ENCODE peak calls at places on chromosomes 7 and 10, in six cellular contexts. One of them, this sample, is unnamed.

GRCh38 chr10:12390733-12391132 is 41.4 kb downstream of the CAMK1D start:
- DNase-seq in mesenchymal stem cell: no peak
- DNase-seq in IMR-90: peak; percentile 54
- DNase-seq in H1: no peak
- DNase-seq in mesendoderm: no peak
- DNase-seq in neuronal stem cell: no peak
- DNase-seq in this sample: no peak

GRCh38 chr10:93437000-93437945 is 44.9 kb downstream of the MYOF start:
- DNase-seq in IMR-90: peak; percentile 99
- DNase-seq in neuronal stem cell: no peak
- DNase-seq in H1: peak; percentile 68
- DNase-seq in mesendoderm: peak; percentile 98
- DNase-seq in mesenchymal stem cell: peak; percentile 100
- DNase-seq in this sample: peak; percentile 75

GRCh38 chr7:70542750-70543376 is 589.1 kb upstream of the GALNT17 start:
- DNase-seq in mesendoderm: no peak
- DNase-seq in mesenchymal stem cell: no peak
- DNase-seq in H1: no peak
- DNase-seq in IMR-90: no peak
- DNase-seq in neuronal stem cell: no peak
- DNase-seq in this sample: no peak

GRCh38 chr10:8037941-8038894 is 16.3 kb upstream of the GATA3 start:
- DNase-seq in H1: no peak
- DNase-seq in mesendoderm: peak; percentile 47
- DNase-seq in mesenchymal stem cell: no peak
- DNase-seq in IMR-90: no peak
- DNase-seq in neuronal stem cell: peak; percentile 18
- DNase-seq in this sample: no peak

GRCh38 chr7:11206131-11206921 is 232.7 kb downstream of the PHF14 start:
- DNase-seq in H1: no peak
- DNase-seq in neuronal stem cell: no peak
- DNase-seq in IMR-90: no peak
- DNase-seq in mesenchymal stem cell: no peak
- DNase-seq in mesendoderm: no peak
- DNase-seq in this sample: no peak

GRCh38 chr7:51255536-51256243 is 60.9 kb downstream of the COBL start:
- DNase-seq in neuronal stem cell: no peak
- DNase-seq in mesendoderm: peak; percentile 75
- DNase-seq in IMR-90: no peak
- DNase-seq in mesenchymal stem cell: no peak
- DNase-seq in H1: no peak
- DNase-seq in this sample: no peak

GRCh38 chr10:28280652-28281051 is 22.2 kb downstream of the MPP7 start:
- DNase-seq in neuronal stem cell: no peak
- DNase-seq in mesendoderm: no peak
- DNase-seq in mesenchymal stem cell: no peak
- DNase-seq in IMR-90: peak; percentile 51
- DNase-seq in H1: no peak
- DNase-seq in this sample: no peak

GRCh38 chr10:132677096-132677904 is 108.6 kb downstream of the NKX6-2 start:
- DNase-seq in IMR-90: no peak
- DNase-seq in mesendoderm: no peak
- DNase-seq in H1: no peak
- DNase-seq in neuronal stem cell: no peak
- DNase-seq in mesenchymal stem cell: no peak
- DNase-seq in this sample: peak; percentile 13

GRCh38 chr7:12637819-12638592 is 49.4 kb upstream of the ARL4A start:
- DNase-seq in H1: no peak
- DNase-seq in mesendoderm: no peak
- DNase-seq in neuronal stem cell: no peak
- DNase-seq in IMR-90: peak; percentile 44
- DNase-seq in mesenchymal stem cell: no peak
- DNase-seq in this sample: no peak

GRCh38 chr7:63117-63480 is 129.3 kb upstream of the FAM20C start:
- DNase-seq in neuronal stem cell: no peak
- DNase-seq in mesendoderm: no peak
- DNase-seq in mesenchymal stem cell: no peak
- DNase-seq in IMR-90: no peak
- DNase-seq in H1: no peak
- DNase-seq in this sample: no peak

GRCh38 chr7:151472644-151473380 is 32.9 kb upstream of the CRYGN start:
- DNase-seq in mesendoderm: no peak
- DNase-seq in mesenchymal stem cell: no peak
- DNase-seq in H1: no peak
- DNase-seq in IMR-90: no peak
- DNase-seq in neuronal stem cell: no peak
- DNase-seq in this sample: no peak

GRCh38 chr10:22308390-22308789 is 7.8 kb upstream of the COMMD3 start:
- DNase-seq in mesendoderm: no peak
- DNase-seq in H1: no peak
- DNase-seq in neuronal stem cell: no peak
- DNase-seq in mesenchymal stem cell: peak; percentile 33
- DNase-seq in IMR-90: peak; percentile 53
- DNase-seq in this sample: no peak

GRCh38 chr7:1693991-1694524 is 24.0 kb downstream of the ELFN1 start:
- DNase-seq in neuronal stem cell: peak; percentile 88
- DNase-seq in mesendoderm: peak; percentile 95
- DNase-seq in H1: peak; percentile 88
- DNase-seq in mesenchymal stem cell: peak; percentile 6
- DNase-seq in IMR-90: peak; percentile 65
- DNase-seq in this sample: peak; percentile 93

GRCh38 chr10:43218206-43218950 is 48.5 kb downstream of the RASGEF1A start:
- DNase-seq in mesenchymal stem cell: no peak
- DNase-seq in IMR-90: no peak
- DNase-seq in mesendoderm: no peak
- DNase-seq in H1: no peak
- DNase-seq in neuronal stem cell: no peak
- DNase-seq in this sample: no peak

GRCh38 chr10:24908793-24909423 is 43.5 kb downstream of the PRTFDC1 start:
- DNase-seq in neuronal stem cell: no peak
- DNase-seq in mesenchymal stem cell: peak; percentile 82
- DNase-seq in mesendoderm: no peak
- DNase-seq in H1: no peak
- DNase-seq in IMR-90: peak; percentile 89
- DNase-seq in this sample: no peak

GRCh38 chr10:9294132-9294663 is 1239.7 kb downstream of the GATA3 start:
- DNase-seq in mesendoderm: no peak
- DNase-seq in neuronal stem cell: no peak
- DNase-seq in mesenchymal stem cell: no peak
- DNase-seq in H1: no peak
- DNase-seq in IMR-90: no peak
- DNase-seq in this sample: no peak

GRCh38 chr10:55370021-55370420 is 569.0 kb upstream of the PCDH15 start:
- DNase-seq in H1: no peak
- DNase-seq in mesenchymal stem cell: peak; percentile 75
- DNase-seq in mesendoderm: no peak
- DNase-seq in neuronal stem cell: peak; percentile 20
- DNase-seq in IMR-90: no peak
- DNase-seq in this sample: no peak

GRCh38 chr7:133299620-133300019 is 46.7 kb downstream of the EXOC4 start:
- DNase-seq in IMR-90: no peak
- DNase-seq in neuronal stem cell: no peak
- DNase-seq in mesenchymal stem cell: no peak
- DNase-seq in mesendoderm: peak; percentile 42
- DNase-seq in H1: no peak
- DNase-seq in this sample: no peak

GRCh38 chr10:3775671-3776551 is 9.1 kb downstream of the KLF6 start:
- DNase-seq in H1: peak; percentile 56
- DNase-seq in mesenchymal stem cell: peak; percentile 76
- DNase-seq in IMR-90: peak; percentile 67
- DNase-seq in mesendoderm: peak; percentile 93
- DNase-seq in neuronal stem cell: no peak
- DNase-seq in this sample: peak; percentile 71

GRCh38 chr7:1271656-1272055 is 39.0 kb downstream of the UNCX start:
- DNase-seq in mesendoderm: no peak
- DNase-seq in IMR-90: no peak
- DNase-seq in H1: no peak
- DNase-seq in mesenchymal stem cell: no peak
- DNase-seq in neuronal stem cell: no peak
- DNase-seq in this sample: no peak

GRCh38 chr7:140475747-140476333 is 3.5 kb downstream of the MKRN1 start:
- DNase-seq in mesendoderm: peak; percentile 66
- DNase-seq in mesenchymal stem cell: peak; percentile 58
- DNase-seq in IMR-90: peak; percentile 41
- DNase-seq in neuronal stem cell: no peak
- DNase-seq in H1: no peak
- DNase-seq in this sample: no peak

GRCh38 chr7:94481246-94481645 is 28.4 kb upstream of the CASD1 start:
- DNase-seq in mesendoderm: no peak
- DNase-seq in IMR-90: no peak
- DNase-seq in neuronal stem cell: no peak
- DNase-seq in mesenchymal stem cell: no peak
- DNase-seq in H1: no peak
- DNase-seq in this sample: no peak

GRCh38 chr7:27526991-27527722 is 135.5 kb downstream of the HIBADH start:
- DNase-seq in mesenchymal stem cell: no peak
- DNase-seq in H1: no peak
- DNase-seq in IMR-90: no peak
- DNase-seq in mesendoderm: no peak
- DNase-seq in neuronal stem cell: no peak
- DNase-seq in this sample: no peak

GRCh38 chr10:46294641-46295230 is 7.9 kb downstream of the ANTXRL start:
- DNase-seq in H1: no peak
- DNase-seq in neuronal stem cell: no peak
- DNase-seq in mesendoderm: no peak
- DNase-seq in IMR-90: no peak
- DNase-seq in mesenchymal stem cell: no peak
- DNase-seq in this sample: peak; percentile 12

GRCh38 chr10:123998197-123999141 is 94.9 kb downstream of the CHST15 start:
- DNase-seq in H1: no peak
- DNase-seq in IMR-90: no peak
- DNase-seq in mesenchymal stem cell: no peak
- DNase-seq in neuronal stem cell: no peak
- DNase-seq in mesendoderm: no peak
- DNase-seq in this sample: no peak

GRCh38 chr7:67105382-67105781 is 108.7 kb downstream of the TYW1 start:
- DNase-seq in mesendoderm: no peak
- DNase-seq in H1: no peak
- DNase-seq in mesenchymal stem cell: peak; percentile 81
- DNase-seq in neuronal stem cell: no peak
- DNase-seq in IMR-90: peak; percentile 33
- DNase-seq in this sample: no peak

GRCh38 chr10:4082851-4083250 is 297.8 kb upstream of the KLF6 start:
- DNase-seq in mesendoderm: peak; percentile 38
- DNase-seq in H1: no peak
- DNase-seq in IMR-90: no peak
- DNase-seq in mesenchymal stem cell: peak; percentile 68
- DNase-seq in neuronal stem cell: no peak
- DNase-seq in this sample: no peak

GRCh38 chr7:149297034-149297755 is 35.2 kb downstream of the ZNF783 start:
- DNase-seq in neuronal stem cell: no peak
- DNase-seq in mesendoderm: no peak
- DNase-seq in H1: peak; percentile 8
- DNase-seq in IMR-90: no peak
- DNase-seq in mesenchymal stem cell: no peak
- DNase-seq in this sample: no peak

GRCh38 chr10:126197036-126197543 is 191.2 kb downstream of the ADAM12 start:
- DNase-seq in mesendoderm: no peak
- DNase-seq in IMR-90: no peak
- DNase-seq in mesenchymal stem cell: no peak
- DNase-seq in H1: no peak
- DNase-seq in neuronal stem cell: no peak
- DNase-seq in this sample: no peak

GRCh38 chr10:128572696-128573095 is 446.5 kb upstream of the MKI67 start:
- DNase-seq in mesendoderm: no peak
- DNase-seq in IMR-90: no peak
- DNase-seq in neuronal stem cell: no peak
- DNase-seq in H1: no peak
- DNase-seq in mesenchymal stem cell: no peak
- DNase-seq in this sample: no peak
- H2BK120ac ChIP-seq in mesendoderm: no peak overlapping the region
- H2BK120ac ChIP-seq in IMR-90: no peak overlapping the region
- H2BK120ac ChIP-seq in neuronal stem cell: no peak overlapping the region
- H2BK120ac ChIP-seq in H1: no peak overlapping the region
- H2BK120ac ChIP-seq in mesenchymal stem cell: no peak overlapping the region
- H2BK120ac ChIP-seq in this sample: no peak overlapping the region

DNA sequence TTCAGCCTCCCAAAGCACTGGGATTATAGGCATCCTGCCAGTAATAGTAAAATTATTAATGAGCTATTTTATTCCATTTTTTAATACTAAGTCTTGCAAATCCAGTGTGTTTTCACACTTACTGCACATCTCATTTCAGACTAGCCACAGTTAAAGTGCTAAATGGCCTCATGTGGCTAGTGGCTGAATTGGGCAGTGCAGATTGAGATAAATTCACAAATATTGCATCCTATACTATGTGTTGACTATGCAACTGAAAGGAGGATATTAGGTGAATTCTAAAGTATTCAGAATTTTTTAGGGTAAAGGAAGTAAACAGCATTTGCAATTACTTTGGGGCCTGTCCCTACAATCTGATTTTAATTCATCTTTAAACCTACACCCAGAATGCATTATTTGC is 10.2 kb downstream of the APBB1IP start:
- DNase-seq in mesendoderm: no peak
- DNase-seq in IMR-90: no peak
- DNase-seq in neuronal stem cell: no peak
- DNase-seq in H1: no peak
- DNase-seq in mesenchymal stem cell: no peak
- DNase-seq in this sample: no peak
- H2BK15ac ChIP-seq in mesendoderm: no peak overlapping the region
- H2BK15ac ChIP-seq in IMR-90: no peak overlapping the region
- H2BK15ac ChIP-seq in neuronal stem cell: no peak overlapping the region
- H2BK15ac ChIP-seq in H1: no peak overlapping the region
- H2BK15ac ChIP-seq in mesenchymal stem cell: no peak overlapping the region
- H2BK15ac ChIP-seq in this sample: no peak overlapping the region

GRCh38 chr10:47404937-47405336 is 20.8 kb upstream of the ZNF488 start:
- DNase-seq in mesendoderm: no peak
- DNase-seq in H1: no peak
- DNase-seq in mesenchymal stem cell: no peak
- DNase-seq in IMR-90: no peak
- DNase-seq in neuronal stem cell: no peak
- DNase-seq in this sample: no peak

GRCh38 chr10:47406548-47406869 is 22.4 kb upstream of the ZNF488 start:
- DNase-seq in mesenchymal stem cell: no peak
- DNase-seq in IMR-90: no peak
- DNase-seq in H1: no peak
- DNase-seq in neuronal stem cell: no peak
- DNase-seq in mesendoderm: no peak
- DNase-seq in this sample: peak; percentile 26

GRCh38 chr10:47405829-47406547 is 21.9 kb upstream of the ZNF488 start:
- DNase-seq in mesendoderm: no peak
- DNase-seq in H1: no peak
- DNase-seq in mesenchymal stem cell: no peak
- DNase-seq in IMR-90: no peak
- DNase-seq in neuronal stem cell: no peak
- DNase-seq in this sample: no peak

GRCh38 chr10:47408606-47409005 is 24.5 kb upstream of the ZNF488 start:
- DNase-seq in H1: no peak
- DNase-seq in neuronal stem cell: no peak
- DNase-seq in mesenchymal stem cell: no peak
- DNase-seq in mesendoderm: no peak
- DNase-seq in IMR-90: no peak
- DNase-seq in this sample: no peak

GRCh38 chr10:47406870-47407648 is 23.0 kb upstream of the ZNF488 start:
- DNase-seq in IMR-90: peak; percentile 73
- DNase-seq in neuronal stem cell: no peak
- DNase-seq in H1: no peak
- DNase-seq in mesendoderm: peak; percentile 97
- DNase-seq in mesenchymal stem cell: peak; percentile 74
- DNase-seq in this sample: peak; percentile 36
- H2BK120ac ChIP-seq in IMR-90: peak overlapping the region; percentile 79
- H2BK120ac ChIP-seq in neuronal stem cell: peak overlapping the region; percentile 64
- H2BK120ac ChIP-seq in H1: no peak overlapping the region
- H2BK120ac ChIP-seq in mesendoderm: no peak overlapping the region
- H2BK120ac ChIP-seq in mesenchymal stem cell: peak overlapping the region; percentile 52
- H2BK120ac ChIP-seq in this sample: no peak overlapping the region

GRCh38 chr7:25759748-25760147 is 392.2 kb upstream of the NFE2L3 start:
- DNase-seq in H1: peak; percentile 45
- DNase-seq in neuronal stem cell: peak; percentile 14
- DNase-seq in IMR-90: no peak
- DNase-seq in mesendoderm: peak; percentile 27
- DNase-seq in mesenchymal stem cell: no peak
- DNase-seq in this sample: peak; percentile 76
- H2BK15ac ChIP-seq in H1: no peak overlapping the region
- H2BK15ac ChIP-seq in neuronal stem cell: no peak overlapping the region
- H2BK15ac ChIP-seq in IMR-90: no peak overlapping the region
- H2BK15ac ChIP-seq in mesendoderm: no peak overlapping the region
- H2BK15ac ChIP-seq in mesenchymal stem cell: no peak overlapping the region
- H2BK15ac ChIP-seq in this sample: no peak overlapping the region